ENCODE peak calls at places on chromosomes 16 and 17, in four cellular contexts. T is activated CD8-positive, alpha-beta memory T cell treated with anti-CD3 and anti-CD28 coated beads, Interleukin-2, amount 50 U/mL, for 48 hours; G is activated T-helper 9 cell treated with anti-CD3 and anti-CD28 coated beads, Interleukin-2, amount 50 U/mL, for 16 hours; D is hypothalamus. Z is an unnamed sample.

GRCh38 chr16:84207266-84207665 is 16.3 kb downstream of the ADAD2 start:
- DNase-seq in G (no peak), T (no peak), D (no peak), Z (no peak)

GRCh38 chr16:75294773-75295172 is 43.3 kb upstream of the BCAR1 start:
- DNase-seq in D (no peak), T (no peak), G (no peak), Z (no peak)

GRCh38 chr17:31739300-31739699 is 119.7 kb downstream of the COPRS start:
- DNase-seq in G (no peak), T (no peak), D (no peak), Z (no peak)

GRCh38 chr17:50769884-50770283 is 2.6 kb upstream of the ANKRD40CL start:
- DNase-seq in G (no peak), T (peak), D (no peak), Z (no peak)

GRCh38 chr17:77433385-77434135 is 292.8 kb downstream of the SEC14L1 start:
- DNase-seq in T (peak), D (no peak), G (no peak), Z (no peak)

GRCh38 chr16:3800019-3800418 is 80.5 kb downstream of the CREBBP start:
- DNase-seq in T (no peak), G (no peak), D (no peak), Z (no peak)

GRCh38 chr16:50599494-50599893 is 51.3 kb downstream of the NKD1 start:
- DNase-seq in D (no peak), T (no peak), G (no peak), Z (no peak)

GRCh38 chr16:6483634-6484033 is 849.0 kb upstream of the RBFOX1 start:
- DNase-seq in D (no peak), G (no peak), T (no peak), Z (no peak)

GRCh38 chr16:85019659-85020245 is 7.8 kb upstream of the KIAA0513 start:
- DNase-seq in D (no peak), T (no peak), G (no peak), Z (no peak)

GRCh38 chr16:50303605-50304466 is 37.5 kb downstream of the ADCY7 start:
- DNase-seq in T (peak), D (no peak), G (no peak), Z (no peak)

GRCh38 chr17:18344021-18344420 is 19.3 kb downstream of the SHMT1 start:
- DNase-seq in T (no peak), G (no peak), D (no peak), Z (no peak)

GRCh38 chr16:20880867-20881866 is 19.0 kb downstream of the DCUN1D3 start:
- DNase-seq in T (no peak), G (no peak), D (no peak), Z (no peak)

GRCh38 chr17:17783825-17784598 is 52.8 kb downstream of the SREBF1 start:
- DNase-seq in D (no peak), G (no peak), T (no peak), Z (no peak)

GRCh38 chr17:37713028-37713431 is 31.8 kb downstream of the HNF1B start:
- DNase-seq in G (no peak), T (no peak), D (no peak), Z (no peak)

GRCh38 chr17:81083125-81083765 is 48.3 kb downstream of the BAIAP2 start:
- DNase-seq in T (no peak), D (no peak), G (no peak), Z (no peak)

GRCh38 chr17:17502741-17503565 is 6.8 kb upstream of the RASD1 start:
- DNase-seq in G (no peak), T (no peak), D (no peak), Z (no peak)

GRCh38 chr17:17088104-17088485 is 45.8 kb downstream of the MPRIP start:
- DNase-seq in T (no peak), D (no peak), G (no peak), Z (no peak)

GRCh38 chr17:49842846-49843245 is 5.0 kb downstream of the TAC4 start:
- DNase-seq in G (no peak), D (no peak), T (no peak), Z (no peak)

GRCh38 chr17:82848022-82848592 is 8.3 kb upstream of the ZNF750 start:
- DNase-seq in G (peak), T (no peak), D (no peak), Z (no peak)

GRCh38 chr16:75053791-75054555 is 55.1 kb downstream of the ZNRF1 start:
- DNase-seq in D (no peak), T (no peak), G (no peak), Z (no peak)

GRCh38 chr17:41785091-41785875 is 1.2 kb downstream of the JUP start:
- DNase-seq in T (no peak), G (no peak), D (no peak), Z (no peak)

GRCh38 chr16:31291376-31291775 is 31.6 kb downstream of the ITGAM start:
- DNase-seq in G (no peak), T (no peak), D (no peak), Z (no peak)

GRCh38 chr17:40547079-40547784 is 18.0 kb downstream of the CCR7 start:
- DNase-seq in D (no peak), G (peak), T (peak), Z (no peak)

GRCh38 chr17:55158439-55158838 is 106.3 kb upstream of the HLF start:
- DNase-seq in D (no peak), T (no peak), G (no peak), Z (no peak)

GRCh38 chr17:45425125-45425983 is 7.3 kb downstream of the ARHGAP27 start:
- DNase-seq in G (no peak), D (no peak), T (no peak), Z (no peak)

GRCh38 chr17:49447603-49448325 is 33.1 kb upstream of the PHB1 start:
- DNase-seq in T (no peak), D (no peak), G (no peak), Z (no peak)

GRCh38 chr17:2883544-2884203 is 87.4 kb downstream of the RAP1GAP2 start:
- DNase-seq in G (no peak), D (no peak), T (no peak), Z (no peak)

GRCh38 chr17:8885968-8886674 is 18.6 kb upstream of the PIK3R6 start:
- DNase-seq in D (no peak), G (no peak), T (no peak), Z (no peak)

GRCh38 chr17:57985675-57985974 is 2.4 kb downstream of the VEZF1 start:
- DNase-seq in G (no peak), T (no peak), D (no peak), Z (no peak)

GRCh38 chr16:2519711-2520080 is 475 bp upstream of the AMDHD2 start:
- DNase-seq in D (no peak), G (no peak), T (no peak), Z (no peak)

GRCh38 chr16:7013990-7014389 is 318.7 kb upstream of the RBFOX1 start:
- DNase-seq in G (no peak), T (no peak), D (no peak), Z (no peak)

GRCh38 chr17:16491703-16492612 is at the start of gene LRRC75A:
- DNase-seq in G (peak), T (peak), D (no peak), Z (peak)

GRCh38 chr16:30526137-30526822 is at the start of gene ZNF768:
- DNase-seq in D (peak), G (peak), T (peak), Z (peak)

GRCh38 chr17:43750154-43750553 is 8.4 kb downstream of the SOST start:
- DNase-seq in D (no peak), G (no peak), T (no peak), Z (no peak)